ENCODE peak calls at places on chromosomes 16 and 17, in five cellular contexts. J is CD8-positive, alpha-beta memory T cell; M is heart right ventricle; W is cardiac muscle cell; T is endodermal cell. H is an unnamed sample.
A peak's percentile ranks its signal among the peaks of the same experiment; 100 is the strongest.

GRCh38 chr16:3654249-3654991 is at the start of gene DNASE1:
- DNase-seq in J (peak; percentile 30), M (peak; percentile 58), W (peak; percentile 81), T (peak; percentile 92), H (no peak)

GRCh38 chr17:73641779-73642580 is 2.3 kb downstream of the SDK2 start:
- DNase-seq in J (no peak), M (no peak), W (no peak), T (peak; percentile 72), H (no peak)

GRCh38 chr16:56679813-56680212 is 2.5 kb upstream of the MT1X start:
- DNase-seq in J (no peak), M (peak; percentile 16), W (no peak), T (no peak), H (no peak)

GRCh38 chr17:40474419-40475002 is 26.9 kb downstream of the TNS4 start:
- DNase-seq in J (no peak), M (no peak), W (peak; percentile 45), T (peak; percentile 76), H (no peak)

GRCh38 chr17:40550608-40551007 is 14.7 kb downstream of the CCR7 start:
- DNase-seq in J (no peak), M (peak; percentile 51), W (no peak), T (peak; percentile 41), H (no peak)

GRCh38 chr16:57720142-57720575 is 15.4 kb upstream of the KATNB1 start:
- DNase-seq in J (peak; percentile 30), M (peak; percentile 45), W (peak; percentile 70), T (peak; percentile 82), H (no peak)

GRCh38 chr17:35554668-35555067 is 6.0 kb downstream of the SLFN14 start:
- DNase-seq in J (no peak), M (no peak), W (no peak), T (no peak), H (no peak)

GRCh38 chr16:9909072-9909471 is 273.2 kb downstream of the GRIN2A start:
- DNase-seq in J (no peak), M (no peak), W (no peak), T (no peak), H (no peak)

GRCh38 chr17:199806-200603 is 18.6 kb upstream of the DOC2B start:
- DNase-seq in J (no peak), M (peak; percentile 59), W (no peak), T (peak; percentile 81), H (no peak)

GRCh38 chr16:49564577-49565224 is 191.1 kb downstream of the C16orf78 start:
- DNase-seq in J (no peak), M (no peak), W (no peak), T (no peak), H (no peak)

GRCh38 chr17:72657467-72658317 is 434.8 kb downstream of the SLC39A11 start:
- DNase-seq in J (no peak), M (no peak), W (no peak), T (peak; percentile 70), H (no peak)

GRCh38 chr17:49063652-49064051 is 66.5 kb downstream of the IGF2BP1 start:
- DNase-seq in J (no peak), M (no peak), W (no peak), T (no peak), H (no peak)

GRCh38 chr17:42246515-42246914 is 29.7 kb downstream of the STAT5B start:
- DNase-seq in J (no peak), M (no peak), W (no peak), T (no peak), H (no peak)

GRCh38 chr17:57271821-57272220 is 15.5 kb downstream of the MSI2 start:
- DNase-seq in J (no peak), M (no peak), W (no peak), T (peak; percentile 43), H (no peak)

GRCh38 chr17:80422981-80423380 is 8.0 kb downstream of the ENDOV start:
- DNase-seq in J (no peak), M (peak; percentile 27), W (no peak), T (no peak), H (no peak)

GRCh38 chr16:30041841-30042240 is 10.8 kb upstream of the TLCD3B start:
- DNase-seq in J (no peak), M (no peak), W (peak; percentile 39), T (no peak), H (no peak)

DNA sequence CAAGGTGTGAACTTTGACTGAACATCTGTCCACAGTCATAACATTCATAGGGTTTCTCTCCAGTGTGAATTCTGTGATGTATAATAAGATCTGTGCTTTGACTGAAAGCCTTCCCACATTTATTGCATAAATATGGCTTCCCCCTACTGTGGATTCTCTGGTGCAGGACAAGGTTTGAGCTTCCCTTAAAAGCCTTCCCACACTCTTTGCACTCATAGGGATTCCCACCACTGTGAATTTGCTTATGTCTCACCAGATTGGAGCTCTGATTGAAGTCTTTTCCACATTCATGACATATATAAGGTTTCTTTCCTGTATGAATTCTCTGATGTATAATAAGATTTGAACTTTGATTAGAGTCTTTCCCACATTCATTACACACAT is 8.3 kb downstream of the ZNF594 start:
- DNase-seq in J (no peak), M (no peak), W (no peak), T (no peak), H (no peak)
- H3K9me3 ChIP-seq in J (peaks cover 73% of the 10 kb centered on the region), M (peaks cover 32% of the 10 kb centered on the region), W (peaks cover 13% of the 10 kb centered on the region), T (peaks cover 100% of the 10 kb centered on the region), H (peaks cover 36% of the 10 kb centered on the region)

GRCh38 chr17:3722716-3723115 is 987 bp upstream of the HASPIN start:
- DNase-seq in J (no peak), M (no peak), W (no peak), T (no peak), H (no peak)
- H3K9me3 ChIP-seq in J (no peaks in the 10 kb centered on the region), M (no peaks in the 10 kb centered on the region), W (no peaks in the 10 kb centered on the region), T (no peaks in the 10 kb centered on the region), H (no peaks in the 10 kb centered on the region)

GRCh38 chr17:52517176-52517575 is 358.7 kb upstream of the CA10 start:
- DNase-seq in J (no peak), M (no peak), W (peak; percentile 22), T (no peak), H (no peak)
- H3K9me3 ChIP-seq in J (no peaks in the 10 kb centered on the region), M (no peaks in the 10 kb centered on the region), W (no peaks in the 10 kb centered on the region), T (peaks cover 16% of the 10 kb centered on the region), H (no peaks in the 10 kb centered on the region)

DNA sequence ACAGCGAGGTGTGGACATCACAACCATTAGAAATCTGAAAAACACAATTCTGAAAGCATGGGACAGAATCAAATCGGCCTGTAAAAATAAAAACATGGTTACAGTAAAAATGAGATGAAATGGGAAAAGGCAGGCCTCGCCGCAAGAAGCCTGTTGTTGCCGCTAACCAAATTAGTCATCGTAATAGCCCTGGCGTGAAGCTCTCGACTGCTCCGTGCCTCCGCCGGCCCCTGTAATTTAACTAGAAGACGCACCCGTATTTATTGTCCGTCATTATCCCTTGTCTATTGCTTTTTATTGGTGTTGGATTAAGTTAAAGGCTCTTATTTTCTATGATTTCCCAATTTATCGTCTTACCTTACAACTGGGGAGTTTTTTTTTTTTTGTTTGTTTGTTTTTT is 334.6 kb upstream of the EEF2KMT start:
- DNase-seq in J (no peak), M (no peak), W (no peak), T (no peak), H (no peak)
- H3K9me3 ChIP-seq in J (no peaks in the 10 kb centered on the region), M (no peaks in the 10 kb centered on the region), W (no peaks in the 10 kb centered on the region), T (no peaks in the 10 kb centered on the region), H (no peaks in the 10 kb centered on the region)

GRCh38 chr16:20520103-20520502 is 56.1 kb downstream of the ACSM2B start:
- DNase-seq in J (no peak), M (no peak), W (no peak), T (no peak), H (no peak)
- H3K9me3 ChIP-seq in J (no peaks in the 10 kb centered on the region), M (no peaks in the 10 kb centered on the region), W (no peaks in the 10 kb centered on the region), T (peaks cover 8% of the 10 kb centered on the region), H (no peaks in the 10 kb centered on the region)

GRCh38 chr16:68574479-68574878 is 35.4 kb downstream of the ZFP90 start:
- DNase-seq in J (no peak), M (no peak), W (no peak), T (no peak), H (no peak)
- H3K9me3 ChIP-seq in J (peaks cover 49% of the 10 kb centered on the region), M (peaks cover 20% of the 10 kb centered on the region), W (no peaks in the 10 kb centered on the region), T (peaks cover 94% of the 10 kb centered on the region), H (peaks cover 35% of the 10 kb centered on the region)

GRCh38 chr16:35792516-35793285 is 2333.3 kb downstream of the TP53TG3F start:
- DNase-seq in J (no peak), M (no peak), W (no peak), T (no peak), H (no peak)

GRCh38 chr16:35788381-35788780 is 2329.0 kb downstream of the TP53TG3F start:
- DNase-seq in J (no peak), M (no peak), W (no peak), T (no peak), H (no peak)
- H3K9me3 ChIP-seq in J (peaks cover 5% of the 10 kb centered on the region), M (no peaks in the 10 kb centered on the region), W (peaks cover 2% of the 10 kb centered on the region), T (peaks cover 98% of the 10 kb centered on the region), H (no peaks in the 10 kb centered on the region)

DNA sequence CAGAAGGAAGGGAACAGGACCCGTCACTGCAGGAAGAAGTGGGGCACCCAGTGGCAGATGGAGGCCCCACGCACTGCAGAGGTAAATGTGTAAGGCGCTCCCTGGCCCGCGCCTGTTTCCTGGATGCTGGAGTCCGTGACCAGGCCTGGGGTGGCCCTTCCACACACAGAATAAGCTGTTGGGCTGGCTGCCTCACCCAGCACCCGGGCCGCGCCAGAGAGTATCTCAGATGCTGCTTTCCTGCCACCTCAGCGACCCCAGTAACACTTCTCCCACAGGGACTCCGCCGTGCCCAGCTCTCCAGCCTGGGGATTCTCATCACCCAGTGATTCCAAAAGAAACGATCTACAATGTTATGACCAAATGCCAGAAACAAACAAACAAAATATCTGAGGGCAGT is 1993.1 kb downstream of the TP53TG3F start:
- DNase-seq in J (no peak), M (no peak), W (no peak), T (no peak), H (no peak)
- H3K9me3 ChIP-seq in J (peaks cover 17% of the 10 kb centered on the region), M (peaks cover 4% of the 10 kb centered on the region), W (no peaks in the 10 kb centered on the region), T (peaks cover 97% of the 10 kb centered on the region), H (no peaks in the 10 kb centered on the region)

DNA sequence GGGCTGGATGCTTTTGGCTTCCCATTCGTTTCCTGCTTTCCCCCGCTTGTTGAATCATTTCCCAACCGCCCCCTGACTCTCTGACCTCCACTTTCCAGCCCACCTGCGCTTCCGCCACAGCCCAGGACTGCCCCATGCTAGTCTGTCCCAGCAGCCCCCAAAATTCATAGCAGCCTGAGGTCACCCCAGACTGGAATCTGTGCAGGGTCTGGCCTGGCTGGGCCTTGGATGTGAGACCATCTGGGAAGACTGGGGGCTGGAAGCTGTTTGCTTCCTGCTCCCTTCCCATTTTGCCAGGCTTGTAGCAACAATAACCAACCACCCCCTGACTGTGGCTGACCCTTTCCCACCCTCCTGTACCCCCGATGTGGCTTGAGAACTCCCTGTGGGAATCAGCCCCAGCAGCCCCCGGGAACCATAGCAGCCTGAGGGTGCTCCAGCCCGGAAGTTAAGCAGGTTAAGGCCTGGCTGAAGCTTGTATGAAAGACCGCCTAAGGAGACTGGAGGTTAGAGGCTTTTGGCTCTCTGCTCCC is 2290.8 kb downstream of the TP53TG3F start:
- DNase-seq in J (no peak), M (no peak), W (no peak), T (no peak), H (no peak)
- H3K9me3 ChIP-seq in J (no peaks in the 10 kb centered on the region), M (no peaks in the 10 kb centered on the region), W (no peaks in the 10 kb centered on the region), T (peaks cover 10% of the 10 kb centered on the region), H (no peaks in the 10 kb centered on the region)